ENCODE peak calls at places on chromosomes 11 and 22, in eight cellular contexts. H is HFFc6, T is AG09319, F is fibroblast of lung, P is uterus, D is fibroblast of villous mesenchyme, V is RWPE1, E is thoracic aorta. K is an unnamed sample.

GRCh38 chr11:126182787-126183445 is 28.5 kb downstream of the RPUSD4 start:
- DNase-seq in H (no peak), T (no peak), F (no peak), P (no peak), D (no peak), V (no peak), E (no peak), K (no peak)

GRCh38 chr11:17328856-17329490 is 22.6 kb upstream of the NCR3LG1 start:
- DNase-seq in H (no peak), T (no peak), F (no peak), P (no peak), D (no peak), V (no peak), E (no peak), K (no peak)

GRCh38 chr11:95143106-95143681 is 53.5 kb downstream of the ENDOD1 start:
- DNase-seq in H (peak), T (no peak), F (peak), P (no peak), D (no peak), V (no peak), E (no peak), K (no peak)

GRCh38 chr11:111137846-111138245 is 107.7 kb upstream of the POU2AF2 start:
- DNase-seq in H (no peak), T (no peak), F (no peak), P (no peak), D (no peak), V (no peak), E (no peak), K (no peak)

GRCh38 chr22:35711336-35711735 is 6.3 kb upstream of the APOL5 start:
- DNase-seq in H (no peak), T (no peak), F (no peak), P (no peak), D (no peak), V (no peak), E (no peak), K (no peak)

GRCh38 chr22:44926491-44927415 is 83.1 kb downstream of the PHF21B start:
- DNase-seq in H (no peak), T (no peak), F (no peak), P (no peak), D (no peak), V (no peak), E (no peak), K (no peak)

GRCh38 chr11:7576671-7577225 is 62.9 kb downstream of the PPFIBP2 start:
- DNase-seq in H (no peak), T (peak), F (peak), P (peak), D (peak), V (no peak), E (no peak), K (no peak)

GRCh38 chr22:39253427-39254070 is 8.8 kb upstream of the PDGFB start:
- DNase-seq in H (peak), T (no peak), F (peak), P (peak), D (peak), V (peak), E (peak), K (peak)

GRCh38 chr11:96169250-96169649 is 173.7 kb downstream of the MAML2 start:
- DNase-seq in H (no peak), T (no peak), F (no peak), P (no peak), D (no peak), V (no peak), E (no peak), K (no peak)

GRCh38 chr11:37689951-37690350 is 1091.9 kb upstream of the RAG2 start:
- DNase-seq in H (no peak), T (no peak), F (peak), P (no peak), D (no peak), V (no peak), E (no peak), K (no peak)

GRCh38 chr11:131583823-131584222 is 213.4 kb downstream of the NTM start:
- DNase-seq in H (no peak), T (no peak), F (no peak), P (no peak), D (no peak), V (no peak), E (no peak), K (no peak)

GRCh38 chr22:38741166-38741565 is 14.6 kb downstream of the SUN2 start:
- DNase-seq in H (no peak), T (no peak), F (no peak), P (no peak), D (no peak), V (no peak), E (no peak), K (no peak)

GRCh38 chr11:33585564-33585963 is 115.1 kb downstream of the C11orf91 start:
- DNase-seq in H (no peak), T (no peak), F (no peak), P (no peak), D (peak), V (no peak), E (no peak), K (no peak)

GRCh38 chr11:6737872-6738466 is 33.8 kb downstream of the OR2AG2 start:
- DNase-seq in H (peak), T (no peak), F (peak), P (no peak), D (peak), V (peak), E (no peak), K (no peak)

GRCh38 chr22:20186871-20187546 is 36.2 kb upstream of the CCDC188 start:
- DNase-seq in H (no peak), T (no peak), F (no peak), P (no peak), D (no peak), V (no peak), E (no peak), K (no peak)

GRCh38 chr22:20185750-20186149 is 34.9 kb upstream of the CCDC188 start:
- DNase-seq in H (no peak), T (no peak), F (no peak), P (no peak), D (no peak), V (no peak), E (no peak), K (no peak)

GRCh38 chr22:20187777-20188566 is 37.1 kb upstream of the CCDC188 start:
- DNase-seq in H (no peak), T (no peak), F (no peak), P (no peak), D (no peak), V (no peak), E (no peak), K (no peak)

GRCh38 chr22:20184501-20185145 is 33.8 kb upstream of the CCDC188 start:
- DNase-seq in H (no peak), T (no peak), F (no peak), P (no peak), D (no peak), V (no peak), E (no peak), K (no peak)

GRCh38 chr22:20186183-20186870 is 35.5 kb upstream of the CCDC188 start:
- DNase-seq in H (no peak), T (no peak), F (no peak), P (no peak), D (no peak), V (no peak), E (no peak), K (no peak)
- TF ChIP-seq CTCF in H (peak), T (no peak), F (peak), P (no peak), D (no peak), V (no peak), E (no peak), K (no peak)

GRCh38 chr11:64225608-64226506 is at the start of the genes NUDT22 and TRPT1:
- DNase-seq in H (peak), T (no peak), F (peak), P (peak), D (peak), V (peak), E (no peak), K (no peak)
- TF ChIP-seq CTCF in H (peak), T (peak), F (peak), P (peak), D (peak), V (no peak), E (no peak), K (peak)

DNA sequence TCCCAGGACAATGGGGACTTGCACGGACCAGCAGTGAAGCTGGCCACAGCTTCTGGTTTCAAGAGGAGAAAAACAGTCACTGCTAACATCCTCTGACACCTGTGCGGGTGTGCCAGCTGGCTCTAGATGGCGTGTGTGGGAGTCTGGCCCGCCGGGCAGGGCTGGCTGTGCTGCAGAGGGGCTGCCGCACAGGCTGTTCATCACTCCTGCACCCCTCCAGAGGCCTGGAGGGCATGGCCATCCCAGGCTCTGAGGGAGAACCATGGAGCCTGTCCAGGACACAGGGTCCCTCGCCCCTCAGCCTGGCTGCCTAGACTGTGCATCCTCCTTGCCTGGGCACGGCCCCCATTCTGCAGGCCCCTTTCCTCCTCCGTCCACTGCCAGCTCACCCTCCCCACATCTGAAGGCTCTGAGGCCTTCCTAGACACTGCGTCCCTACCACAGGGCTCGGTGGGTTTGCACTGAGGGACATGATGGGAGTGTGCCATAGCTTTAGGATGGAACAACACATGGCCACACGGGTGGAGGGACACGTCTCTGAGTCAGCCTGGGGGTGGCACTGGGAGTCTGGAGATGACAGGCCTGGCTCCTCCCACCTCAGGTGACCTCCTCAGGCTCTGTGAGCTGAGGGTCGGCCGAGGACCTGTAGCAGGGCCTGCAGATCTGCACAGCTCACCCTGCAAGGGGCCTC is 42.1 kb upstream of the GNB1L start:
- DNase-seq in H (no peak), T (no peak), F (no peak), P (no peak), D (no peak), V (no peak), E (no peak), K (no peak)
- TF ChIP-seq CTCF in H (no peak), T (no peak), F (no peak), P (no peak), D (no peak), V (no peak), E (no peak), K (no peak)

GRCh38 chr22:21984793-21985192 is 2.2 kb upstream of the TOP3B start:
- DNase-seq in H (peak), T (no peak), F (no peak), P (no peak), D (peak), V (no peak), E (no peak), K (no peak)

GRCh38 chr22:21985214-21985613 is 2.6 kb upstream of the TOP3B start:
- DNase-seq in H (no peak), T (no peak), F (no peak), P (no peak), D (no peak), V (no peak), E (no peak), K (no peak)

GRCh38 chr22:21981874-21982273 is 713 bp downstream of the TOP3B start:
- DNase-seq in H (no peak), T (no peak), F (no peak), P (no peak), D (no peak), V (no peak), E (no peak), K (no peak)

GRCh38 chr22:21980547-21980946 is 2.0 kb downstream of the TOP3B start:
- DNase-seq in H (no peak), T (no peak), F (no peak), P (no peak), D (no peak), V (no peak), E (no peak), K (no peak)

DNA sequence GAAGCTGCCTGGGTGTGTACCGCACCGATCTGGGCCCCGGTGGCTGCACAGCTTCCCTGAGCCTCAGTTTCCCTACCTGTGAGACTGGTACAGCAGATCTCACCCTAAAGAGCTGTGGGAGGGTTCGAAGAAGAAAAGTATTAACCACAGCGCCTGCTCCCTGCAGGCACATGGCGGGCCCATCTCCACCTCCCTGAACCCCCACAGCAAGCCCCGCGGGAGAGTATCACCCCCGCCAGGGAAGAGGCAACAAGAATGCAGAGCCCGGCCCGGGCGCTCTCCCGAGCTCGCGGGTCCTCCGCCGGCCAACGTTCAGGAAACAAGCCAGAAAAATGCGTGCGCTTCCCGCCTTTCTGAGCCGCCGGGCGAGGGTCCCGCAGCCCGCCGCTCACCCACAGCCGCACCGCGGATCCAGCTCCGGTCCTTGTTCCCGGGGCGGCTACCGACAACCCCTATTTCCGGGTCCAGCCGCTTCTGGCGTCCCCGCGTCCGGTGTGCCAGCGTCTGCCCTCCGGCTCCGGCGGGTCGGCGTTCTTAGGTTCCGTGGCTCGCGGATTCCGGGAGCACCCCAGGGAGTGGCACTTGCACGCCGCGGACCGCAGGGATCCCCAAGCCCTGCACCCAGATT is at the start of gene TOP3B:
- DNase-seq in H (peak), T (peak), F (peak), P (peak), D (peak), V (peak), E (no peak), K (no peak)
- TF ChIP-seq CTCF in H (no peak), T (no peak), F (no peak), P (peak), D (no peak), V (no peak), E (no peak), K (no peak)

DNA sequence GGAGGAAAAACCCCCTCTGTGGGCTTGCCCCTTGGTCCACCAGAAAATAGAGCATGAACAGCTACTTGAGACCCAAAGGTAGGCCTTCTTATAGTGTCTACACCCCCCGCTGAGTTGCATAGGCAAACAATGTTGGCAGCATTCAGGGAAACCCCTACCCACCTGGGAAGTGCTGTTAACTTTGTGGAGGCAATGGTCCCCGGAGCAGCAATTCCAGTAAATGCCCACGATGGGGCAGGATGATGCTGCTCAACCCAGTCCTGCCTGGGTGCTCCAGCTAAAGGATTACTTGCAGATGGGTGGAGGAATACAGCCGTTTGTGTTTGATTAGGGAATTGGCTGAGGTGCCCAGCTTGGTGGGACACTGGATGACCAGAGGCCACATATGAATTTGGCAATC is 381.3 kb upstream of the ANO5 start:
- DNase-seq in H (no peak), T (no peak), F (no peak), P (no peak), D (no peak), V (no peak), E (no peak), K (no peak)
- TF ChIP-seq CTCF in H (no peak), T (no peak), F (no peak), P (no peak), D (no peak), V (no peak), E (no peak), K (no peak)

GRCh38 chr11:134587345-134587744 is 175.3 kb upstream of the B3GAT1 start:
- DNase-seq in H (no peak), T (no peak), F (no peak), P (no peak), D (no peak), V (no peak), E (no peak), K (no peak)

GRCh38 chr11:134597452-134597851 is 185.4 kb upstream of the B3GAT1 start:
- DNase-seq in H (no peak), T (no peak), F (no peak), P (no peak), D (no peak), V (no peak), E (no peak), K (no peak)

GRCh38 chr11:134589155-134589554 is 177.1 kb upstream of the B3GAT1 start:
- DNase-seq in H (no peak), T (no peak), F (no peak), P (no peak), D (no peak), V (no peak), E (no peak), K (no peak)

GRCh38 chr11:134596404-134596803 is 184.4 kb upstream of the B3GAT1 start:
- DNase-seq in H (no peak), T (no peak), F (no peak), P (no peak), D (no peak), V (no peak), E (no peak), K (no peak)

DNA sequence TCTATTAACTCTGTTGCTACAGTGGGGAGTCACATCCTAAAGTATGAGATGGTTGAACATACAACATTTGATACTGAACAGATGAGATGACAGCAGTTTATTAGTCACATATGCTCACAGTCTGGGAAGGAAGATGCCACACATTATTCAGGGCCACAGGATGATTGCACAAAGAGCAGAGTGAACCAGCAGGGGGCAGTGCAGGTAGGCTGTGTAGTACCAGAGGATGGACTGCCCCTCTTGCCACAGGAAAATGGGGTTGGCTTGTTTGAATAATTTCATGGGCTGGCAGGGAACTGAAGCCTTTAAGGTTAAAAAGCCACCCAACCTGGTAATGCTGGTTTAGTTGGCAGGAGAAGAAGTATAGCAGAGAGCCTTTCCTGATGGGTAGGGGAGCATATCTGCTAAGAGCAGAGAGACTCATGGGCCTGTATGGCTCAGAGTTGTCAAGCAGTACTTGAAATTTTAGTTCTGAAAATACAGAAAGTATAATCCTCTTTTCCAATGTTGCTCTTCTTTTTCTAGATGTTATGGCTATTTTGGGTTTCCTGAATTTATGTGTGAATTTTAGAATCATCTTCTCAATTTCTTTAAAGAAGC is 180.4 kb upstream of the B3GAT1 start:
- DNase-seq in H (no peak), T (no peak), F (no peak), P (no peak), D (peak), V (no peak), E (no peak), K (no peak)
- TF ChIP-seq CTCF in H (peak), T (no peak), F (peak), P (no peak), D (peak), V (no peak), E (no peak), K (no peak)

DNA sequence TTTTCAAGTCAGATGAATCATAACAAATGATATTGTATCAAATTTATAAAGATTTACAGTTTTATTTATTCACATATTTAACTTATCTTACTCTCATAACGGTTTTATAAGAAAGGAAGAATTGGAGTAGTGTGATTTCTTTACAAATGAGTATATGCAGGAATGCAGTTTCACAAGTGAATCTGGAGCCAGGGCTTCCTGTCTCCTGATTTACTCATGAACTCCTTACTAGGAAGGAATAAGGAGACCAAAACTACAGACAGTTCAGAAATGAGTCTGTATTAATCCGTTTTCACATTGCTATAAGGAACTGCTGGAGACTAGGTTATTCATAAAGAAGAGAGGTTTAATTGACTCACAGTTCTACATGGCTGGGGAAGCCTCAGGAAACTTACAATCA is 11.0 kb downstream of the OR8D1 start:
- DNase-seq in H (no peak), T (no peak), F (no peak), P (no peak), D (peak), V (no peak), E (no peak), K (no peak)
- TF ChIP-seq CTCF in H (no peak), T (no peak), F (no peak), P (no peak), D (no peak), V (no peak), E (no peak), K (no peak)

DNA sequence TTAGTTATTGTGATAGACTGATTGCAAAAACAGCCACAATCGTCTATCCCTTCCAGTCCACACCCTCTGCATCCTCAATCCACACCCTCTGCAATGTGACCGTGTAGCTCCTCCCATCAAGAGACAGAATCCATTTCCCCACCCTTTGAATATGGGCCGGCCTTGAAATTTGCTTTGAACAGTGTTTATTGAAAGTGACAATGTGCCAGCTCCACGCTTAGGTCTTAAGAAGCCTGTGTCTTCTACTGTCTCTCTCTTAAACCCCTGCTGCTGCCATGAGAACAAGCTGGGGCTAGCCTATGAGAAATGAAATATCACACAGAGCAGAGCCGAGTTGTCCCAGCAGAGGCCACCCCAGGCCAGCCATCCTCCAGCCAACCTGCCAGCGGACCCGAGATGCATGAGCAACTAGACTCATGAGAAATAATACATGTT is 22.3 kb upstream of the MICAL2 start:
- DNase-seq in H (peak), T (no peak), F (peak), P (no peak), D (peak), V (peak), E (peak), K (no peak)
- TF ChIP-seq CTCF in H (peak), T (peak), F (peak), P (peak), D (peak), V (no peak), E (peak), K (peak)

GRCh38 chr11:8758619-8759169 is 76.1 kb downstream of the RPL27A start:
- DNase-seq in H (no peak), T (no peak), F (no peak), P (no peak), D (no peak), V (no peak), E (no peak), K (no peak)
- TF ChIP-seq CTCF in H (no peak), T (no peak), F (no peak), P (no peak), D (no peak), V (no peak), E (no peak), K (no peak)